ENCODE peak calls at places on chromosomes 1 and 21, in four cellular contexts. L, U, C and N are unnamed samples.

GRCh38 chr1:61293197-61293596 is 210.8 kb downstream of the NFIA start:
- DNase-seq in L (no peak), U (no peak), C (no peak), N (no peak)

GRCh38 chr1:67140460-67140859 is 5.7 kb upstream of the C1orf141 start:
- DNase-seq in L (no peak), U (no peak), C (no peak), N (no peak)

GRCh38 chr1:172960454-172961208 is 90.1 kb downstream of the TNFSF18 start:
- DNase-seq in L (no peak), U (no peak), C (no peak), N (no peak)

GRCh38 chr1:94803517-94804441 is 16.4 kb upstream of the SLC44A3 start:
- DNase-seq in L (no peak), U (no peak), C (no peak), N (no peak)

GRCh38 chr1:97190326-97190725 is 468.7 kb downstream of the PTBP2 start:
- DNase-seq in L (no peak), U (no peak), C (no peak), N (no peak)

GRCh38 chr1:153324912-153325311 is 12.2 kb upstream of the PGLYRP3 start:
- DNase-seq in L (no peak), U (no peak), C (no peak), N (no peak)

GRCh38 chr1:107139833-107140702 is 771 bp upstream of the NTNG1 start:
- DNase-seq in L (peak), U (peak), C (peak), N (no peak)

GRCh38 chr21:46000731-46001641 is 19.4 kb downstream of the COL6A1 start:
- DNase-seq in L (no peak), U (no peak), C (no peak), N (no peak)

GRCh38 chr1:111320066-111320879 is 29.6 kb downstream of the CHIA start:
- DNase-seq in L (no peak), U (no peak), C (no peak), N (no peak)

GRCh38 chr1:8562222-8562621 is 244.3 kb downstream of the SLC45A1 start:
- DNase-seq in L (no peak), U (no peak), C (no peak), N (no peak)

GRCh38 chr1:60746278-60746761 is 336.0 kb upstream of the NFIA start:
- DNase-seq in L (no peak), U (no peak), C (peak), N (no peak)

GRCh38 chr1:186094170-186094569 is 280.9 kb downstream of the TPR start:
- DNase-seq in L (no peak), U (no peak), C (no peak), N (no peak)

GRCh38 chr21:40563845-40564717 is 282.9 kb downstream of the DSCAM start:
- DNase-seq in L (no peak), U (no peak), C (no peak), N (no peak)

GRCh38 chr1:74937176-74937575 is 197.0 kb upstream of the LHX8 start:
- DNase-seq in L (no peak), U (no peak), C (no peak), N (no peak)

GRCh38 chr1:41151846-41152245 is 90.3 kb downstream of the SCMH1 start:
- DNase-seq in L (no peak), U (no peak), C (no peak), N (no peak)

GRCh38 chr1:235022341-235023196 is 106.1 kb downstream of the TOMM20 start:
- DNase-seq in L (no peak), U (no peak), C (no peak), N (no peak)

GRCh38 chr21:25461730-25462129 is 145.6 kb downstream of the MRPL39 start:
- DNase-seq in L (no peak), U (no peak), C (no peak), N (no peak)

GRCh38 chr1:221718391-221719277 is 23.3 kb downstream of the DUSP10 start:
- DNase-seq in L (no peak), U (no peak), C (no peak), N (no peak)

GRCh38 chr1:225746361-225747179 is 31.1 kb upstream of the SRP9 start:
- DNase-seq in L (no peak), U (no peak), C (peak), N (no peak)

GRCh38 chr1:74995848-74996247 is 138.3 kb upstream of the LHX8 start:
- DNase-seq in L (no peak), U (no peak), C (no peak), N (no peak)

GRCh38 chr1:221851341-221851740 is 109.5 kb upstream of the DUSP10 start:
- DNase-seq in L (no peak), U (no peak), C (no peak), N (no peak)